ENCODE peak calls at places on chromosome 20, in seven cellular contexts. Z is skeletal muscle cell; S is CD8-positive, alpha-beta T cell; D is stomach; N is left ventricle myocardium inferior; U is fibroblast of pulmonary artery; C is iPS DF 6.9. B is an unnamed sample.

GRCh38 chr20:8583209-8584106 is 451.4 kb downstream of the PLCB1 start:
- DNase-seq in Z (peak), S (no peak), D (no peak), N (no peak), U (peak), C (no peak), B (no peak)

GRCh38 chr20:20593447-20594170 is 118.8 kb downstream of the RALGAPA2 start:
- DNase-seq in Z (peak), S (no peak), D (no peak), N (no peak), U (peak), C (peak), B (no peak)

GRCh38 chr20:34834459-34834893 is 9.0 kb upstream of the NCOA6 start:
- DNase-seq in Z (no peak), S (no peak), D (no peak), N (no peak), U (peak), C (no peak), B (no peak)

GRCh38 chr20:13022401-13023170 is 13.8 kb downstream of the SPTLC3 start:
- DNase-seq in Z (peak), S (no peak), D (no peak), N (no peak), U (peak), C (no peak), B (peak)

GRCh38 chr20:63534831-63535651 is 2.1 kb downstream of the PTK6 start:
- DNase-seq in Z (no peak), S (no peak), D (peak), N (no peak), U (no peak), C (no peak), B (no peak)

GRCh38 chr20:9532069-9532809 is 17.8 kb downstream of the LAMP5 start:
- DNase-seq in Z (no peak), S (no peak), D (no peak), N (no peak), U (no peak), C (no peak), B (no peak)

GRCh38 chr20:63519765-63520593 is 586 bp upstream of the PPDPF start:
- DNase-seq in Z (no peak), S (peak), D (no peak), N (peak), U (peak), C (no peak), B (peak)

GRCh38 chr20:59829415-59830106 is 103.9 kb downstream of the SYCP2 start:
- DNase-seq in Z (no peak), S (no peak), D (no peak), N (peak), U (no peak), C (no peak), B (no peak)

GRCh38 chr20:38450412-38450975 is 15.4 kb upstream of the SNHG17 start:
- DNase-seq in Z (no peak), S (no peak), D (no peak), N (no peak), U (peak), C (no peak), B (no peak)

GRCh38 chr20:51193066-51193772 is 170.3 kb upstream of the KCNG1 start:
- DNase-seq in Z (peak), S (no peak), D (no peak), N (no peak), U (peak), C (no peak), B (no peak)

GRCh38 chr20:1537731-1538058 is 19.8 kb downstream of the SIRPD start:
- DNase-seq in Z (no peak), S (no peak), D (no peak), N (peak), U (no peak), C (no peak), B (peak)

GRCh38 chr20:62952373-62953166 is at the start of gene SLC17A9:
- DNase-seq in Z (no peak), S (peak), D (peak), N (peak), U (peak), C (no peak), B (peak)

GRCh38 chr20:64185276-64185900 is 21.1 kb downstream of the MYT1 start:
- DNase-seq in Z (no peak), S (no peak), D (no peak), N (no peak), U (no peak), C (no peak), B (no peak)

DNA sequence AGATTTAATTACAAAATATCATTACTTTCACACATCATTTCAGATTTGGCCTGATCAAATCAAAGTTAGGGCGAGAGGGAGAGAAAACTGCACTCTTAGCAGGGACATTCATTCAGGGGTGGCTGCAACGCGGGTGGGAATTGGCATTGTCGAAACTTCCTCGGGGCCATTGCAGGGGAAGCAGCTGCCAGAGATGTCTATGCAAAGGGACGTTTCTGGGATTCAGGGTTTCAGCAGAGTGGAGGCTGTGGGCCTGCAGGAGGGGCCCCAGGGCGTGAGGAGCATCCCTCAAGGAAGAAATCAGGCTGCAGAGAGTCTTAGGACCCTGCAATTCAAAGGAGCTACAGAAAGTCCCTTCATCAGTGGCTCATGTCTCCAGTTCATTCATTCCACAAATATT is 76.4 kb upstream of the TOP1 start:
- DNase-seq in Z (no peak), S (no peak), D (no peak), N (no peak), U (no peak), C (no peak), B (no peak)
- H3K4me3 ChIP-seq in Z (no peak), S (no peak), D (no peak), N (no peak), U (no peak), C (no peak), B (no peak)

GRCh38 chr20:49982072-49982345 is 771 bp upstream of the SNAI1 start:
- DNase-seq in Z (no peak), S (no peak), D (no peak), N (no peak), U (no peak), C (no peak), B (no peak)

GRCh38 chr20:49983848-49984408 is 1.1 kb downstream of the SNAI1 start:
- DNase-seq in Z (no peak), S (no peak), D (no peak), N (peak), U (peak), C (no peak), B (peak)

GRCh38 chr20:49981218-49982071 is 1.3 kb upstream of the SNAI1 start:
- DNase-seq in Z (no peak), S (no peak), D (no peak), N (no peak), U (no peak), C (no peak), B (no peak)

GRCh38 chr20:49983123-49983847 is 505 bp downstream of the SNAI1 start:
- DNase-seq in Z (no peak), S (no peak), D (no peak), N (no peak), U (no peak), C (no peak), B (no peak)

DNA sequence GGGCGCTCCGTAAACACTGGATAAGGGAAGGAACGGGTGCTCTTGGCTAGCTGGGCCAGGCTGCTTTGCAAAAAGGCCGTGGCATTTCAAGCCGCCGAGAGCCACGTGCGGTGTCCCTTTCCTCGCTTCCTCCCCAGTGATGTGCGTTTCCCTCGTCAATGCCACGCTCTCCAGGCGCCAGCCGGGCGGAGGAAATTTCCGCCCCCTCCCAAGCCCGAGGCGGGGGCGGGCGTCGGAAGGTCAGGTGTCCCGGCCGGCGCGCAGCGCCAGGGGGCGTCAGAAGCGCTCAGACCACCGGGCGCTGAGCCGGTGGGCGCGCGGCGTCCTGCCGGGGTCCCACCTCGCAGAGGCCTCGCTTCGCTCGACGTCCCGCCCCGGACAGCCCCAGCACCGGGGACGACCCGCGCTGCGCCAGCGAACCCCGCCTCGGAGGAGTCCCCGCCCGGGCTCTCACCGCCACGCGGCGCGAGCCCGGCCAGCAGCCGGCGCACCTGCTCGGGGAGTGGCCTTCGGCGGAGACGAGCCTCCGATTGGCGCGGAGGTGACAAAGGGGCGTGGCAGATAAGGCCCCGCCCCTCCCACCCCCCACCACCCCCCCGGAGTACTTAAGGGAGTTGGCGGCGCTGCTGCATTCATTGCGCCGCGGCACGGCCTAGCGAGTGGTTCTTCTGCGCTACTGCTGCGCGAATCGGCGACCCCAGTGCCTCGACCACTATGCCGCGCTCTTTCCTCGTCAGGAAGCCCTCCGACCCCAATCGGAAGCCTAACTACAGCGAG is at the start of gene SNAI1:
- DNase-seq in Z (peak), S (peak), D (peak), N (peak), U (peak), C (no peak), B (peak)
- H3K4me3 ChIP-seq in Z (peak), S (peak), D (peak), N (peak), U (peak), C (peak), B (peak)

DNA sequence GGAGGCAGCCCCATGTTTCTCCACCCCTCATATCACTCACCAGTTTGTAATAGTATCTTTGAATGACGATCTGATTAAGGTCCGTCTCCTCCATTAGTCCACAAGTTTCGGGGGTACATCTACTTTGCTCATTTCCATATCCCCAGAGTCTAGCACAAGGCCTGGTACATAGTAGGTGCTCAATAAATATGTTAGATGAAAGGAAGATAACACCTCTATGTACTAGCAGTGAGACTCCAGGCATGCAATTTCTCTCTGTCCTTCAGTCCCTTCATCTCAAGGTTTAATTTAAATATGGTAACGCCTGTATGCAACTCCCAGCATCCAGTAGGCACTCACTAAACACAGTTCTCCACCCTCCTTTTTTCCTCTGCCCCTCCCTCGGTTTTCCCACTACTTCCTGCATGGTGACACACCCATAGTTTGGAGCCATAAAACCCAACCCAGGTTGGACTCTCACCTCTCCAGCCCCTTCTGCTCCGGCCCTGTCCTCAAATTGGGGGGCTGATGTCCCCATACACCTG is 458 bp upstream of the HNF4A start:
- DNase-seq in Z (no peak), S (no peak), D (peak), N (no peak), U (no peak), C (no peak), B (no peak)
- H3K4me3 ChIP-seq in Z (no peak), S (no peak), D (peak), N (no peak), U (no peak), C (no peak), B (no peak)

GRCh38 chr20:37380864-37381579 is 35.1 kb downstream of the SRC start:
- DNase-seq in Z (no peak), S (no peak), D (no peak), N (no peak), U (no peak), C (no peak), B (no peak)
- H3K4me3 ChIP-seq in Z (no peak), S (no peak), D (no peak), N (no peak), U (no peak), C (no peak), B (no peak)

GRCh38 chr20:31715766-31716165 is 6.9 kb downstream of the BCL2L1 start:
- DNase-seq in Z (no peak), S (no peak), D (no peak), N (no peak), U (no peak), C (no peak), B (no peak)
- H3K4me3 ChIP-seq in Z (no peak), S (no peak), D (no peak), N (peak), U (no peak), C (no peak), B (no peak)

GRCh38 chr20:44247676-44248419 is 740 bp downstream of the GDAP1L1 start:
- DNase-seq in Z (peak), S (peak), D (no peak), N (peak), U (peak), C (peak), B (peak)
- H3K4me3 ChIP-seq in Z (no peak), S (no peak), D (peak), N (peak), U (no peak), C (peak), B (no peak)

GRCh38 chr20:58174708-58175287 is 53.7 kb downstream of the ANKRD60 start:
- DNase-seq in Z (no peak), S (no peak), D (no peak), N (peak), U (no peak), C (no peak), B (no peak)
- H3K4me3 ChIP-seq in Z (no peak), S (no peak), D (peak), N (peak), U (no peak), C (no peak), B (no peak)

GRCh38 chr20:49030954-49031619 is 15.0 kb upstream of the CSE1L start:
- DNase-seq in Z (no peak), S (no peak), D (no peak), N (no peak), U (no peak), C (no peak), B (peak)

GRCh38 chr20:49032455-49032854 is 13.7 kb upstream of the CSE1L start:
- DNase-seq in Z (no peak), S (no peak), D (no peak), N (no peak), U (no peak), C (no peak), B (no peak)

GRCh38 chr20:49037962-49038387 is 8.1 kb upstream of the CSE1L start:
- DNase-seq in Z (no peak), S (no peak), D (no peak), N (no peak), U (no peak), C (no peak), B (no peak)

GRCh38 chr20:49029203-49029602 is 16.9 kb upstream of the CSE1L start:
- DNase-seq in Z (no peak), S (no peak), D (no peak), N (no peak), U (no peak), C (no peak), B (no peak)

GRCh38 chr20:49034070-49034732 is 11.9 kb upstream of the CSE1L start:
- DNase-seq in Z (no peak), S (no peak), D (no peak), N (no peak), U (no peak), C (no peak), B (peak)
- H3K4me3 ChIP-seq in Z (no peak), S (no peak), D (no peak), N (no peak), U (no peak), C (no peak), B (no peak)

B was measured in thyroid gland.